ENCODE peak calls at places on chromosome 11, in five cellular contexts. E is transverse colon, J is sigmoid colon, O is spleen, S is GM12878. P is an unnamed sample.

GRCh38 chr11:69852051-69852450 is 32.8 kb upstream of the FGF3 start:
- DNase-seq in E (no peak), J (no peak), O (peak), S (no peak), P (no peak)

GRCh38 chr11:94732617-94733292 is 35.4 kb upstream of the AMOTL1 start:
- DNase-seq in E (no peak), J (peak), O (no peak), S (no peak), P (no peak)

GRCh38 chr11:133082851-133083488 is 449.3 kb downstream of the OPCML start:
- DNase-seq in E (peak), J (no peak), O (peak), S (no peak), P (no peak)

GRCh38 chr11:8090756-8091155 is 9.7 kb downstream of the TUB start:
- DNase-seq in E (no peak), J (peak), O (peak), S (no peak), P (no peak)

GRCh38 chr11:92854162-92854561 is 115.3 kb upstream of the MTNR1B start:
- DNase-seq in E (peak), J (no peak), O (no peak), S (no peak), P (no peak)

GRCh38 chr11:112968988-112969714 is 7.9 kb downstream of the NCAM1 start:
- DNase-seq in E (no peak), J (no peak), O (no peak), S (no peak), P (no peak)

GRCh38 chr11:62546244-62546936 is at the start of gene AHNAK:
- DNase-seq in E (peak), J (peak), O (peak), S (no peak), P (no peak)

GRCh38 chr11:34266090-34266912 is 91.5 kb downstream of the ABTB2 start:
- DNase-seq in E (no peak), J (peak), O (no peak), S (no peak), P (peak)

GRCh38 chr11:95767498-95767897 is 22.1 kb downstream of the FAM76B start:
- DNase-seq in E (no peak), J (no peak), O (no peak), S (no peak), P (no peak)

GRCh38 chr11:17353228-17354021 is 1.8 kb downstream of the NCR3LG1 start:
- DNase-seq in E (peak), J (peak), O (peak), S (peak), P (no peak)

GRCh38 chr11:114563077-114563476 is 3.4 kb upstream of the NXPE1 start:
- DNase-seq in E (no peak), J (no peak), O (no peak), S (no peak), P (no peak)

GRCh38 chr11:35615911-35616900 is 2.1 kb upstream of the FJX1 start:
- DNase-seq in E (no peak), J (no peak), O (no peak), S (no peak), P (no peak)

GRCh38 chr11:86954288-86955110 is 696 bp downstream of the FZD4 start:
- DNase-seq in E (peak), J (peak), O (no peak), S (no peak), P (no peak)

GRCh38 chr11:29802522-29802921 is 214.3 kb downstream of the KCNA4 start:
- DNase-seq in E (no peak), J (no peak), O (no peak), S (no peak), P (no peak)

GRCh38 chr11:47271961-47272661 is 2.2 kb downstream of the MADD start:
- DNase-seq in E (peak), J (no peak), O (no peak), S (no peak), P (no peak)

GRCh38 chr11:126834573-126834972 is 166.0 kb downstream of the KIRREL3 start:
- DNase-seq in E (no peak), J (no peak), O (no peak), S (no peak), P (no peak)

GRCh38 chr11:10931761-10932700 is 74.2 kb upstream of the ZBED5 start:
- DNase-seq in E (peak), J (no peak), O (no peak), S (no peak), P (no peak)

GRCh38 chr11:130499828-130500227 is 51.4 kb downstream of the ADAMTS15 start:
- DNase-seq in E (no peak), J (no peak), O (no peak), S (no peak), P (no peak)

GRCh38 chr11:91837649-91838330 is 386.8 kb upstream of the FAT3 start:
- DNase-seq in E (no peak), J (no peak), O (no peak), S (no peak), P (no peak)

GRCh38 chr11:18261721-18262120 is 4.3 kb upstream of the SAA1 start:
- DNase-seq in E (no peak), J (no peak), O (no peak), S (no peak), P (no peak)

GRCh38 chr11:126585388-126586302 is 230.2 kb downstream of the ST3GAL4 start:
- DNase-seq in E (peak), J (peak), O (peak), S (no peak), P (no peak)

GRCh38 chr11:10350341-10350740 is 45.5 kb downstream of the ADM start:
- DNase-seq in E (no peak), J (no peak), O (no peak), S (no peak), P (no peak)

GRCh38 chr11:14029415-14029814 is 66.9 kb downstream of the SPON1 start:
- DNase-seq in E (no peak), J (no peak), O (no peak), S (no peak), P (no peak)

GRCh38 chr11:8203980-8204379 is 35.2 kb upstream of the RIC3 start:
- DNase-seq in E (no peak), J (no peak), O (no peak), S (no peak), P (no peak)

GRCh38 chr11:70306586-70307033 is 36.1 kb downstream of the PPFIA1 start:
- DNase-seq in E (no peak), J (no peak), O (no peak), S (no peak), P (no peak)

GRCh38 chr11:73185680-73186293 is 32.3 kb upstream of the P2RY2 start:
- DNase-seq in E (no peak), J (peak), O (no peak), S (no peak), P (no peak)

GRCh38 chr11:8442301-8442700 is 151.7 kb downstream of the STK33 start:
- DNase-seq in E (no peak), J (no peak), O (no peak), S (no peak), P (no peak)

GRCh38 chr11:114166897-114167323 is 107.4 kb downstream of the ZBTB16 start:
- DNase-seq in E (no peak), J (peak), O (no peak), S (no peak), P (peak)

GRCh38 chr11:35303596-35304392 is 115.6 kb downstream of the SLC1A2 start:
- DNase-seq in E (peak), J (peak), O (no peak), S (no peak), P (no peak)

GRCh38 chr11:68047437-68048290 is 8.8 kb downstream of the TCIRG1 start:
- DNase-seq in E (no peak), J (peak), O (peak), S (no peak), P (no peak)

GRCh38 chr11:29300441-29300840 is 716.4 kb downstream of the KCNA4 start:
- DNase-seq in E (no peak), J (no peak), O (no peak), S (no peak), P (no peak)

GRCh38 chr11:57427692-57428082 is 766 bp upstream of the SLC43A3 start:
- DNase-seq in E (peak), J (peak), O (no peak), S (no peak), P (no peak)

GRCh38 chr11:65855927-65856363 is 2.0 kb downstream of the CFL1 start:
- DNase-seq in E (no peak), J (no peak), O (peak), S (no peak), P (no peak)

GRCh38 chr11:92099183-92099582 is 125.4 kb upstream of the FAT3 start:
- DNase-seq in E (no peak), J (no peak), O (no peak), S (no peak), P (no peak)

GRCh38 chr11:20397281-20397680 is 9.8 kb downstream of the PRMT3 start:
- DNase-seq in E (no peak), J (no peak), O (no peak), S (no peak), P (peak)

GRCh38 chr11:124402326-124402922 is 3.6 kb upstream of the OR8B3 start:
- DNase-seq in E (peak), J (no peak), O (no peak), S (no peak), P (no peak)

GRCh38 chr11:97683733-97684132 is 1293.9 kb downstream of the JRKL start:
- DNase-seq in E (no peak), J (no peak), O (no peak), S (no peak), P (no peak)

GRCh38 chr11:112785104-112785503 is 176.1 kb upstream of the NCAM1 start:
- DNase-seq in E (no peak), J (no peak), O (no peak), S (no peak), P (no peak)

GRCh38 chr11:27912916-27913315 is 195.0 kb downstream of the KIF18A start:
- DNase-seq in E (no peak), J (no peak), O (no peak), S (no peak), P (no peak)

GRCh38 chr11:110908401-110909106 is 196.3 kb upstream of the ARHGAP20 start:
- DNase-seq in E (no peak), J (no peak), O (no peak), S (no peak), P (no peak)

GRCh38 chr11:110903378-110903777 is 191.1 kb upstream of the ARHGAP20 start:
- DNase-seq in E (no peak), J (no peak), O (no peak), S (no peak), P (no peak)

GRCh38 chr11:110909331-110909730 is 197.1 kb upstream of the ARHGAP20 start:
- DNase-seq in E (no peak), J (no peak), O (no peak), S (no peak), P (no peak)

GRCh38 chr11:110903830-110904229 is 191.6 kb upstream of the ARHGAP20 start:
- DNase-seq in E (no peak), J (no peak), O (no peak), S (no peak), P (no peak)

GRCh38 chr11:110907629-110908028 is 195.4 kb upstream of the ARHGAP20 start:
- DNase-seq in E (peak), J (no peak), O (no peak), S (no peak), P (peak)
- TF ChIP-seq POLR2AphosphoS5 in E (no peak), J (no peak), O (no peak), S (no peak), P (no peak)

GRCh38 chr11:59960502-59961381 is 3.1 kb upstream of the OOSP4A start:
- DNase-seq in E (peak), J (no peak), O (no peak), S (no peak), P (no peak)
- TF ChIP-seq POLR2AphosphoS5 in E (no peak), J (no peak), O (no peak), S (no peak), P (no peak)

DNA sequence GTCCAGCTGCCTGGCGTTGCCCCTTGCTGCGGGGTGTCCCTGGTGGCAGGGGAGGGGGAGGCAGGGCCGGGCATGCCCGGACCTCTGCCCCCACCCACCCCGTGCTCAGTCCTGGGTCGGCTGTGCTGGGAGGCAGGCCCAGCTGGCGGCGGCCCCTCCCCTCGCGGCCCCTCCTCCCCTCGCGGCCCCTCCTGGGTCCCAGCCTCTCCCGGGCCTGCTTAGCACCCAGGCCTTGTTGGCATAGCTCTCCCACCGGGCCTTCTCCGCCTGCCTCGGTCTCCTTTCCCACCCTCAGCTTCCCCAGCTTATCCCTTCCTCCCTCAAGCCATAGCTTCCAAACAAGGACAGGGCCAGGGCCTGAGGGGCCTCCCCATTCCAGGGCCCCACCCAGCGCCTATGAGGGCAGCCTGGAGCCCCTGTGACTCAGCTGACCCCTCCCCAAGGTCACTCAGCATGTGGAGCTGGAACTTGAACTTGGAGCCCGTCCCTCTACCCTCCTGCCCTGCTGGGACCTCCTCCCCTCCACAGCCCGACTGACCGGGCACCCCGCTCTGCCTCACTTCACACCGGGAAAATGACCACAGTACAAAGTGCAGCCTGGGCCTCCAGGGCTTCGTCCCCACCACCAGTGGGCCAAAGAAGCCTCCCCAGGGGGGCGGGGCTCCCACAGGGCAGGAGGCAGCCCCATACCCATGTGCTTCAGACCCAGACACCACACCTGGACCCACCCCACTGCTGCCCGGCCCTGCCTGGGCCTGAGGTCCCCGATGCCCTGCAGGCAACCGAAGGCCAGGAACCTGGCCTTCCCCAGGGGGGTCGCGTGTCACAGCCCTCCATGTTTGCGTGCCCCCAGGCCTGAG is 1.2 kb downstream of the EPS8L2 start:
- DNase-seq in E (peak), J (no peak), O (no peak), S (no peak), P (no peak)
- TF ChIP-seq POLR2AphosphoS5 in E (no peak), J (no peak), O (no peak), S (no peak), P (no peak)

GRCh38 chr11:16352707-16353106 is 3.6 kb downstream of the SOX6 start:
- DNase-seq in E (no peak), J (no peak), O (no peak), S (no peak), P (no peak)
- TF ChIP-seq POLR2AphosphoS5 in E (no peak), J (no peak), O (no peak), S (no peak), P (no peak)

GRCh38 chr11:3010521-3011275 is 18.6 kb upstream of the NAP1L4 start:
- DNase-seq in E (no peak), J (no peak), O (no peak), S (no peak), P (no peak)
- TF ChIP-seq POLR2AphosphoS5 in E (no peak), J (no peak), O (no peak), S (no peak), P (no peak)

DNA sequence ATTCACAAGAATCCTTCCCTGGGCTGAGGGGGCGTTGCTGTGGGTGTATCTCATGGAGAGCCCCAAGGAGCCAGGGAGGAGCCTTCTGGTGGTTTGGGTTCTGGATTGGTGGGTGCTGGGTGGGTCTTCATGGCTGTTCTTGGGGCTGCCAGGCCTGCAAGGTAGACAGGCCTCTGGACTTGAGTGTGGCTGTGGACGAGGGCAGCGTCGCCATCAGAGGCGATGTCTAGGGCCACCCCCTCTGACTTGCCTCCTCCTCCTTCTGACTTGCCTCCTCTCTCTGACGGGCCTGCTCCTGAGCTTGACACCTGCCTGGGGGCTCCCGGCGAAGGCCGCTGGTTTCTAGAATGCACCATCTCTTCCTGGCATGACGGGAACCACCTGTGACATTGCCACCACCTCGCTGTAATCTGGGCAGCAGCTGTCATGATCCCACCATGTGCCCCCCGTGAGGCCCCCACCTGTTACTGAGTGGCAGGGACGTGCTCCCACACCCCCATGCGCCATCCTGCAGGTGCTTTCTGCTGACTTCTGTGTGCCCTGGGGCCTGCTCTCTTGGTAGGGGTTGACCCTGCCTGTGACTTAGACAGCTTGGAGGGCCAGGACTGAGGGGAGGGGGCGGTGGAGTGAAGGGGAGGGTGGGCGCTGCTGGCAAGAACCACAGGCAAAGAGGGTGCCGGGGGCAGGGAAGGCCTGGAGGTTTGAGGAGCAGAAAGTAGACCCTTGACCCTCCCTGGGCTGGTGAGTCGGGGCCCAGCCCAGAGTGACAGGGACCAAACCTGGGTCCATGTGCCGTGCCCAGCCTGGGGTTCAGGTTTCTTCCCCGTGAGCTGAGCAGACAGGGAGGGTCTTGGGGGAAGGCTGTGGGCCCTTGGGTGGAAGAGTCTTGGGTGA is 17.5 kb downstream of the KCNQ1 start:
- DNase-seq in E (no peak), J (no peak), O (peak), S (no peak), P (no peak)
- TF ChIP-seq POLR2AphosphoS5 in E (no peak), J (no peak), O (no peak), S (no peak), P (no peak)

GRCh38 chr11:84563356-84563755 is 1063.8 kb downstream of the DLG2 start:
- DNase-seq in E (no peak), J (no peak), O (no peak), S (no peak), P (no peak)
- TF ChIP-seq POLR2AphosphoS5 in E (no peak), J (no peak), O (no peak), S (no peak), P (no peak)

GRCh38 chr11:134468796-134469195 is 56.8 kb upstream of the B3GAT1 start:
- DNase-seq in E (no peak), J (no peak), O (no peak), S (no peak), P (no peak)
- TF ChIP-seq POLR2AphosphoS5 in E (no peak), J (no peak), O (no peak), S (no peak), P (no peak)

DNA sequence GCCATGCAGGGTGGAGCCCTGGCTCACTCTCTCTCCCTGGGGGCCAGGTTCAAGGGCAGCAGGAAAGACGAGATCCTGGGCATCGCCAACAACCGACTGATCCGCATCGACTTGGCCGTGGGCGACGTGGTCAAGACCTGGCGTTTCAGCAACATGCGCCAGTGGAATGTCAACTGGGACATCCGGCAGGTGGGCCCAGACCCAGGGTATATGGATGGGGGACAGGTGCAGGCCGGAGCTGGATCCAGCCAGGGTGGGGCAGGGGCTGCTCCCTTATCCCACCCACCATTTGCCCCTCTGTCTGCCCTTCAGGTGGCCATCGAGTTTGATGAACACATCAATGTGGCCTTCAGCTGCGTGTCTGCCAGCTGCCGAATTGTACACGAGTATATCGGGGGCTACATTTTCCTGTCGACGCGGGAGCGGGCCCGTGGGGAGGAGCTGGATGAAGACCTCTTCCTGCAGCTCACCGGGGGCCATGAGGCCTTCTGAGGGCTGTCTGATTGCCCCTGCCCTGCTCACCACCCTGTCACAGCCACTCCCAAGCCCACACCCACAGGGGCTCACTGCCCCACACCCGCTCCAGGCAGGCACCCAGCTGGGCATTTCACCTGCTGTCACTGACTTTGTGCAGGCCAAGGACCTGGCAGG is 2.9 kb downstream of the TRPT1 start:
- DNase-seq in E (no peak), J (peak), O (no peak), S (no peak), P (no peak)
- TF ChIP-seq POLR2AphosphoS5 in E (no peak), J (no peak), O (peak), S (no peak), P (no peak)

P was measured in SK-N-MC.